ENCODE peak calls at places on chromosomes 5 and 9, in four cellular contexts. One of them, this sample, is unnamed.

GRCh38 chr5:125453011-125453410 is 706.6 kb upstream of the ZNF608 start:
- DNase-seq in cardiac muscle cell: no peak
- DNase-seq in mammary epithelial cell: no peak
- DNase-seq in CD8-positive, alpha-beta T cell: no peak
- DNase-seq in this sample: no peak

GRCh38 chr5:142770650-142771609 is 753 bp downstream of the ARHGAP26 start:
- DNase-seq in CD8-positive, alpha-beta T cell: peak; percentile 50
- DNase-seq in mammary epithelial cell: peak; percentile 67
- DNase-seq in cardiac muscle cell: peak; percentile 35
- DNase-seq in this sample: peak; percentile 43

GRCh38 chr5:91150636-91151035 is 232.5 kb downstream of the ARRDC3 start:
- DNase-seq in cardiac muscle cell: no peak
- DNase-seq in mammary epithelial cell: no peak
- DNase-seq in CD8-positive, alpha-beta T cell: no peak
- DNase-seq in this sample: no peak

GRCh38 chr9:91502913-91503649 is 79.4 kb upstream of the NFIL3 start:
- DNase-seq in cardiac muscle cell: no peak
- DNase-seq in mammary epithelial cell: no peak
- DNase-seq in CD8-positive, alpha-beta T cell: no peak
- DNase-seq in this sample: no peak

GRCh38 chr9:70144131-70144503 is 100.5 kb downstream of the MAMDC2 start:
- DNase-seq in CD8-positive, alpha-beta T cell: no peak
- DNase-seq in mammary epithelial cell: no peak
- DNase-seq in cardiac muscle cell: no peak
- DNase-seq in this sample: no peak

GRCh38 chr5:32916648-32917047 is 205.5 kb downstream of the NPR3 start:
- DNase-seq in CD8-positive, alpha-beta T cell: no peak
- DNase-seq in cardiac muscle cell: peak; percentile 20
- DNase-seq in mammary epithelial cell: peak; percentile 41
- DNase-seq in this sample: peak; percentile 42

GRCh38 chr9:132006657-132007370 is 72.9 kb downstream of the MED27 start:
- DNase-seq in cardiac muscle cell: peak; percentile 57
- DNase-seq in mammary epithelial cell: peak; percentile 80
- DNase-seq in CD8-positive, alpha-beta T cell: no peak
- DNase-seq in this sample: peak; percentile 78

GRCh38 chr9:115733736-115734135 is 419.9 kb upstream of the PAPPA start:
- DNase-seq in CD8-positive, alpha-beta T cell: no peak
- DNase-seq in cardiac muscle cell: peak; percentile 35
- DNase-seq in mammary epithelial cell: no peak
- DNase-seq in this sample: no peak

GRCh38 chr9:91060520-91061343 is 259.1 kb downstream of the SYK start:
- DNase-seq in cardiac muscle cell: peak; percentile 97
- DNase-seq in CD8-positive, alpha-beta T cell: no peak
- DNase-seq in mammary epithelial cell: peak; percentile 97
- DNase-seq in this sample: peak; percentile 86

GRCh38 chr9:126755325-126755875 is 49.4 kb upstream of the ZBTB43 start:
- DNase-seq in cardiac muscle cell: no peak
- DNase-seq in mammary epithelial cell: no peak
- DNase-seq in CD8-positive, alpha-beta T cell: no peak
- DNase-seq in this sample: no peak

GRCh38 chr9:135825435-135826187 is 81.7 kb downstream of the CAMSAP1 start:
- DNase-seq in mammary epithelial cell: no peak
- DNase-seq in cardiac muscle cell: no peak
- DNase-seq in CD8-positive, alpha-beta T cell: no peak
- DNase-seq in this sample: no peak

GRCh38 chr5:74822288-74822687 is 43.9 kb downstream of the FAM169A start:
- DNase-seq in CD8-positive, alpha-beta T cell: no peak
- DNase-seq in cardiac muscle cell: no peak
- DNase-seq in mammary epithelial cell: no peak
- DNase-seq in this sample: no peak

GRCh38 chr9:19521205-19521604 is 112.4 kb downstream of the ACER2 start:
- DNase-seq in mammary epithelial cell: no peak
- DNase-seq in CD8-positive, alpha-beta T cell: no peak
- DNase-seq in cardiac muscle cell: no peak
- DNase-seq in this sample: no peak

GRCh38 chr9:76403352-76403751 is 9.1 kb upstream of the RFK start:
- DNase-seq in CD8-positive, alpha-beta T cell: no peak
- DNase-seq in mammary epithelial cell: peak; percentile 69
- DNase-seq in cardiac muscle cell: peak; percentile 90
- DNase-seq in this sample: peak; percentile 46

GRCh38 chr9:98134702-98135557 is 15.9 kb upstream of the TRIM14 start:
- DNase-seq in mammary epithelial cell: no peak
- DNase-seq in CD8-positive, alpha-beta T cell: no peak
- DNase-seq in cardiac muscle cell: no peak
- DNase-seq in this sample: no peak

GRCh38 chr5:1800470-1801060 is 642 bp upstream of the NDUFS6 start:
- DNase-seq in mammary epithelial cell: no peak
- DNase-seq in cardiac muscle cell: peak; percentile 24
- DNase-seq in CD8-positive, alpha-beta T cell: no peak
- DNase-seq in this sample: peak; percentile 42

GRCh38 chr5:74266836-74267235 is 373.7 kb downstream of the ENC1 start:
- DNase-seq in CD8-positive, alpha-beta T cell: no peak
- DNase-seq in cardiac muscle cell: no peak
- DNase-seq in mammary epithelial cell: no peak
- DNase-seq in this sample: no peak

GRCh38 chr9:136615631-136616306 is 46.9 kb upstream of the EGFL7 start:
- DNase-seq in cardiac muscle cell: no peak
- DNase-seq in mammary epithelial cell: no peak
- DNase-seq in CD8-positive, alpha-beta T cell: no peak
- DNase-seq in this sample: no peak

GRCh38 chr9:123011878-123012528 is 21.5 kb upstream of the GPR21 start:
- DNase-seq in cardiac muscle cell: peak; percentile 57
- DNase-seq in mammary epithelial cell: no peak
- DNase-seq in CD8-positive, alpha-beta T cell: no peak
- DNase-seq in this sample: no peak

GRCh38 chr9:134358968-134359319 is 32.7 kb downstream of the RXRA start:
- DNase-seq in CD8-positive, alpha-beta T cell: no peak
- DNase-seq in cardiac muscle cell: no peak
- DNase-seq in mammary epithelial cell: no peak
- DNase-seq in this sample: no peak

GRCh38 chr5:98110270-98110669 is 663.2 kb upstream of the RGMB start:
- DNase-seq in mammary epithelial cell: peak; percentile 69
- DNase-seq in CD8-positive, alpha-beta T cell: no peak
- DNase-seq in cardiac muscle cell: peak; percentile 53
- DNase-seq in this sample: peak; percentile 99

GRCh38 chr9:89226076-89226475 is 47.5 kb upstream of the SHC3 start:
- DNase-seq in cardiac muscle cell: peak; percentile 67
- DNase-seq in mammary epithelial cell: no peak
- DNase-seq in CD8-positive, alpha-beta T cell: no peak
- DNase-seq in this sample: no peak

GRCh38 chr9:35996358-35996970 is 38.5 kb upstream of the OR2S2 start:
- DNase-seq in cardiac muscle cell: peak; percentile 36
- DNase-seq in mammary epithelial cell: no peak
- DNase-seq in CD8-positive, alpha-beta T cell: no peak
- DNase-seq in this sample: no peak

GRCh38 chr5:516980-517379 is 7.3 kb downstream of the SLC9A3 start:
- DNase-seq in CD8-positive, alpha-beta T cell: no peak
- DNase-seq in cardiac muscle cell: no peak
- DNase-seq in mammary epithelial cell: no peak
- DNase-seq in this sample: no peak

GRCh38 chr9:35452481-35452880 is 37.4 kb upstream of the RUSC2 start:
- DNase-seq in cardiac muscle cell: peak; percentile 19
- DNase-seq in CD8-positive, alpha-beta T cell: no peak
- DNase-seq in mammary epithelial cell: no peak
- DNase-seq in this sample: no peak

GRCh38 chr9:16282216-16282615 is 588.3 kb downstream of the BNC2 start:
- DNase-seq in cardiac muscle cell: peak; percentile 29
- DNase-seq in mammary epithelial cell: no peak
- DNase-seq in CD8-positive, alpha-beta T cell: no peak
- DNase-seq in this sample: no peak

GRCh38 chr9:34545497-34545896 is 22.7 kb upstream of the ENHO start:
- DNase-seq in mammary epithelial cell: no peak
- DNase-seq in CD8-positive, alpha-beta T cell: no peak
- DNase-seq in cardiac muscle cell: no peak
- DNase-seq in this sample: no peak

GRCh38 chr9:37917801-37918664 is 14.1 kb upstream of the SLC25A51 start:
- DNase-seq in CD8-positive, alpha-beta T cell: no peak
- DNase-seq in cardiac muscle cell: no peak
- DNase-seq in mammary epithelial cell: no peak
- DNase-seq in this sample: no peak

GRCh38 chr5:171848487-171848886 is 62.9 kb downstream of the SMIM23 start:
- DNase-seq in cardiac muscle cell: no peak
- DNase-seq in CD8-positive, alpha-beta T cell: no peak
- DNase-seq in mammary epithelial cell: no peak
- DNase-seq in this sample: no peak

GRCh38 chr5:132063090-132063911 is 2.8 kb downstream of the IL3 start:
- DNase-seq in cardiac muscle cell: peak; percentile 90
- DNase-seq in mammary epithelial cell: peak; percentile 28
- DNase-seq in CD8-positive, alpha-beta T cell: peak; percentile 66
- DNase-seq in this sample: no peak

GRCh38 chr9:121067655-121068054 is 7.1 kb upstream of the CNTRL start:
- DNase-seq in mammary epithelial cell: no peak
- DNase-seq in cardiac muscle cell: no peak
- DNase-seq in CD8-positive, alpha-beta T cell: no peak
- DNase-seq in this sample: no peak

GRCh38 chr9:121074370-121075250 is at the start of gene CNTRL:
- DNase-seq in mammary epithelial cell: peak; percentile 89
- DNase-seq in CD8-positive, alpha-beta T cell: peak; percentile 71
- DNase-seq in cardiac muscle cell: peak; percentile 93
- DNase-seq in this sample: peak; percentile 79

GRCh38 chr9:121073038-121073437 is 1.7 kb upstream of the CNTRL start:
- DNase-seq in mammary epithelial cell: peak; percentile 71
- DNase-seq in cardiac muscle cell: peak; percentile 95
- DNase-seq in CD8-positive, alpha-beta T cell: no peak
- DNase-seq in this sample: peak; percentile 20

GRCh38 chr9:121075251-121076036 is 689 bp downstream of the CNTRL start:
- DNase-seq in mammary epithelial cell: no peak
- DNase-seq in cardiac muscle cell: no peak
- DNase-seq in CD8-positive, alpha-beta T cell: peak; percentile 6
- DNase-seq in this sample: no peak

GRCh38 chr9:121071356-121071755 is 3.4 kb upstream of the CNTRL start:
- DNase-seq in CD8-positive, alpha-beta T cell: no peak
- DNase-seq in mammary epithelial cell: no peak
- DNase-seq in cardiac muscle cell: no peak
- DNase-seq in this sample: peak; percentile 3
- H3K4me1 ChIP-seq in CD8-positive, alpha-beta T cell: peaks cover 18% of the 10 kb centered on the region
- H3K4me1 ChIP-seq in mammary epithelial cell: peaks cover 28% of the 10 kb centered on the region
- H3K4me1 ChIP-seq in cardiac muscle cell: no peaks in the 10 kb centered on the region
- H3K4me1 ChIP-seq in this sample: no peaks in the 10 kb centered on the region

DNA sequence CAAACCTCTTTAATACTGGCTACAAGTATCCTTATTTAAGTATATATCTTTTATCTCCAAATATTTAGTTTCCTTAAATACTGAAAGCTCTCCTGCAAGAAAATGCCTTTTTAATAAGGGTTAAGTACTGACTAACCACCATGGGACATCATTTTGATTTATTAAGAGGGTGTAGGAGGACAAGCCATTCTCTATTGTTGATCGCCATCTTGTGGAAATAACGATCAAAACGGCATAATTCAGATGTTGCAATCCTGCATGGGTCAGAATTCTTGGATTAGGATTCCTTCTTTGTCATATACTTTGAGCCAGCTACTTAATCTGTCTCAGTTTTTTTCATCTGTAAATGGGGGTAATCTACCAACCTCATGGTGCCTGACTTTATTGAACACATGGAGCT is 28.7 kb upstream of the C5orf46 start:
- DNase-seq in mammary epithelial cell: peak; percentile 69
- DNase-seq in cardiac muscle cell: peak; percentile 63
- DNase-seq in CD8-positive, alpha-beta T cell: no peak
- DNase-seq in this sample: no peak
- TF ChIP-seq CTCF in mammary epithelial cell: peak; percentile 64
- TF ChIP-seq CTCF in cardiac muscle cell: peak; percentile 27
- TF ChIP-seq CTCF in CD8-positive, alpha-beta T cell: no peak
- TF ChIP-seq CTCF in this sample: peak; percentile 90

GRCh38 chr5:156327306-156327705 is 342 bp downstream of the SGCD start:
- DNase-seq in CD8-positive, alpha-beta T cell: no peak
- DNase-seq in cardiac muscle cell: peak; percentile 50
- DNase-seq in mammary epithelial cell: no peak
- DNase-seq in this sample: no peak
- H3K27ac ChIP-seq in CD8-positive, alpha-beta T cell: no peak overlapping the region
- H3K27ac ChIP-seq in cardiac muscle cell: peak overlapping the region; percentile 69
- H3K27ac ChIP-seq in mammary epithelial cell: no peak overlapping the region
- H3K27ac ChIP-seq in this sample: no peak overlapping the region

GRCh38 chr5:145869753-145870152 is 3.1 kb downstream of the GRXCR2 start:
- DNase-seq in CD8-positive, alpha-beta T cell: no peak
- DNase-seq in mammary epithelial cell: no peak
- DNase-seq in cardiac muscle cell: no peak
- DNase-seq in this sample: no peak

GRCh38 chr5:145874765-145875164 is 2.0 kb upstream of the GRXCR2 start:
- DNase-seq in CD8-positive, alpha-beta T cell: no peak
- DNase-seq in cardiac muscle cell: no peak
- DNase-seq in mammary epithelial cell: no peak
- DNase-seq in this sample: no peak

GRCh38 chr5:145867806-145868205 is 5.0 kb downstream of the GRXCR2 start:
- DNase-seq in CD8-positive, alpha-beta T cell: no peak
- DNase-seq in mammary epithelial cell: no peak
- DNase-seq in cardiac muscle cell: peak; percentile 30
- DNase-seq in this sample: no peak

GRCh38 chr5:145872914-145873313 is at the start of gene GRXCR2:
- DNase-seq in mammary epithelial cell: no peak
- DNase-seq in cardiac muscle cell: no peak
- DNase-seq in CD8-positive, alpha-beta T cell: no peak
- DNase-seq in this sample: no peak

DNA sequence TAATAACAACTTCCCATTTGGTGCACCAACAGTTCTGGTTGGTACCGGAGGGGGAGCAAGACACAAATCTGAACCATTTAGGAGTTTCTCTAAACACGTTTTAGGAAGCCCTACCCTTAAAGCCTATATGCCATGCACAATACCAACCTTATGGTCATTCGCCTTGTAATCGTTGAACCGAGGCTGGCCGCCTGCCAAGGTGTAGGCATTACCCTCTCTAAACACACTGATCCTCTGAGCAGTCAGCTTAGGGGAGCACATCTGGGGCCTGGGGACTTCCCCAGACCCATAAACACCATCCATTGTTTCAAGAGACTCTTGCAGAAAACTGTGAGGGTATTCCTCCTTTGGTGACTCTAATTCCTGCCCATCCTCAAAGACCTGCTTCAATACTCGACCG is 328 bp downstream of the GRXCR2 start:
- DNase-seq in cardiac muscle cell: no peak
- DNase-seq in CD8-positive, alpha-beta T cell: no peak
- DNase-seq in mammary epithelial cell: no peak
- DNase-seq in this sample: no peak
- H3K4me1 ChIP-seq in cardiac muscle cell: no peaks in the 10 kb centered on the region
- H3K4me1 ChIP-seq in CD8-positive, alpha-beta T cell: no peaks in the 10 kb centered on the region
- H3K4me1 ChIP-seq in mammary epithelial cell: no peaks in the 10 kb centered on the region
- H3K4me1 ChIP-seq in this sample: no peaks in the 10 kb centered on the region

DNA sequence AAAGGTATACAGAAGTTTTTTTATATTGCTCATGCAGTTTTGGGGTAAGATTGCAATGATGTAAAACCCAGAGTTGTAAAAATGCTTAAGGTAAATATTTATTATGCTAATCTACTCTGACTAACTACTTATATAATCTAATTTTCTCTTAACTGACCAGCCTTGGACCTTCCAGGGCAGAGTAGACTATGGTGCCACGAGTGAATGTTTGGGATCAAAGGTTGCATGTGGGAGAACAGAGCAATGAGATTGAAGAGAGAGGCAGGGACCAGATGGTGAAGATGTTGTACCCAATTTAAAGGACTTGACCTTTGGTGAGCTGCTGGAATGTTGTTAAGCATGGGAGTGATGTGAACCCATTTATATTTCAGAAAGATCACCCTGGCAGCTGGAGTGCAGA is 34.8 kb upstream of the PANK3 start:
- DNase-seq in CD8-positive, alpha-beta T cell: no peak
- DNase-seq in mammary epithelial cell: no peak
- DNase-seq in cardiac muscle cell: no peak
- DNase-seq in this sample: no peak
- TF ChIP-seq CTCF in CD8-positive, alpha-beta T cell: no peak
- TF ChIP-seq CTCF in mammary epithelial cell: no peak
- TF ChIP-seq CTCF in cardiac muscle cell: no peak
- TF ChIP-seq CTCF in this sample: no peak

This sample was measured in foreskin keratinocyte.